ENCODE peak calls at places on chromosomes 1 and 21, in four cellular contexts. Y, W, Z and B are unnamed samples.

GRCh38 chr1:73674945-73675561 is 522.9 kb downstream of the LRRIQ3 start:
- DNase-seq in Y (no peak), W (no peak), Z (no peak), B (no peak)

GRCh38 chr1:39753132-39754025 is 14.7 kb downstream of the PPIE start:
- DNase-seq in Y (no peak), Z (no peak), W (no peak), B (no peak)

GRCh38 chr1:112712701-112713128 is 2.4 kb downstream of the PPM1J start:
- DNase-seq in Y (no peak), Z (no peak), W (no peak), B (no peak)

GRCh38 chr1:201366696-201367095 is 10.8 kb downstream of the TNNT2 start:
- DNase-seq in Y (no peak), Z (no peak), W (no peak), B (no peak)

GRCh38 chr1:17318262-17318661 is 10.3 kb downstream of the PADI4 start:
- DNase-seq in Y (no peak), W (no peak), Z (no peak), B (no peak)

GRCh38 chr1:5907386-5907785 is 84.8 kb downstream of the NPHP4 start:
- DNase-seq in Y (no peak), Z (no peak), W (no peak), B (no peak)

GRCh38 chr1:108050911-108051624 is 86.1 kb upstream of the VAV3 start:
- DNase-seq in W (no peak), Y (no peak), Z (no peak), B (no peak)

GRCh38 chr1:232922475-232922874 is 27.9 kb upstream of the NTPCR start:
- DNase-seq in Z (no peak), Y (no peak), W (no peak), B (no peak)

GRCh38 chr1:162422662-162423375 is 10.9 kb upstream of the SH2D1B start:
- DNase-seq in W (no peak), Z (no peak), Y (no peak), B (no peak)

GRCh38 chr1:60924165-60924564 is 158.2 kb upstream of the NFIA start:
- DNase-seq in W (no peak), Z (no peak), Y (no peak), B (no peak)

GRCh38 chr1:29033829-29034466 is 89.8 kb downstream of the TMEM200B start:
- DNase-seq in Z (peak), Y (peak), W (no peak), B (peak)

GRCh38 chr1:157894613-157895012 is 53.0 kb upstream of the CD5L start:
- DNase-seq in Y (no peak), Z (no peak), W (no peak), B (no peak)

GRCh38 chr1:205515781-205516253 is 11.3 kb downstream of the CDK18 start:
- DNase-seq in Z (peak), Y (no peak), W (no peak), B (peak)

GRCh38 chr1:212413902-212414327 is 771 bp downstream of the PACC1 start:
- DNase-seq in W (no peak), Z (peak), Y (no peak), B (no peak)

GRCh38 chr1:20248954-20249612 is 41.6 kb upstream of the VWA5B1 start:
- DNase-seq in Y (no peak), W (no peak), Z (no peak), B (no peak)

GRCh38 chr1:2594001-2594640 is 7.5 kb downstream of the PRXL2B start:
- DNase-seq in W (no peak), Z (no peak), Y (no peak), B (no peak)

GRCh38 chr1:64898107-64898861 is 68.1 kb downstream of the JAK1 start:
- DNase-seq in Z (peak), W (no peak), Y (peak), B (peak)

GRCh38 chr1:84406209-84406917 is 8.1 kb downstream of the DNASE2B start:
- DNase-seq in Y (peak), Z (peak), W (no peak), B (no peak)

GRCh38 chr1:222627232-222627631 is 9.3 kb downstream of the MIA3 start:
- DNase-seq in W (no peak), Z (no peak), Y (no peak), B (no peak)

GRCh38 chr1:150066838-150067183 is 765 bp upstream of the VPS45 start:
- DNase-seq in Y (no peak), W (peak), Z (peak), B (no peak)

GRCh38 chr21:46117586-46118304 is 19.8 kb downstream of the COL6A2 start:
- DNase-seq in Z (no peak), Y (no peak), W (no peak), B (no peak)

GRCh38 chr21:26933448-26933847 is 33.4 kb downstream of the ADAMTS5 start:
- DNase-seq in W (no peak), Y (no peak), Z (no peak), B (no peak)

GRCh38 chr1:66696771-66697170 is 55.5 kb upstream of the DYNLT5 start:
- DNase-seq in Y (no peak), W (no peak), Z (no peak), B (no peak)

GRCh38 chr1:100308777-100309176 is 42.8 kb downstream of the RTCA start:
- DNase-seq in Z (no peak), W (no peak), Y (no peak), B (no peak)

GRCh38 chr1:242847390-242847993 is 323.0 kb upstream of the PLD5 start:
- DNase-seq in Z (no peak), W (no peak), Y (no peak), B (no peak)

GRCh38 chr1:247740721-247741120 is 2.3 kb downstream of the OR14K1 start:
- DNase-seq in W (no peak), Y (no peak), Z (no peak), B (no peak)

GRCh38 chr1:15028117-15028516 is 125.4 kb upstream of the TMEM51 start:
- DNase-seq in Y (no peak), Z (no peak), W (no peak), B (no peak)

GRCh38 chr1:246629976-246630375 is 63.7 kb downstream of the CNST start:
- DNase-seq in W (no peak), Z (no peak), Y (no peak), B (no peak)

GRCh38 chr1:61183471-61184034 is 101.2 kb downstream of the NFIA start:
- DNase-seq in Z (no peak), Y (no peak), W (no peak), B (peak)

GRCh38 chr1:119632836-119633235 is 15.2 kb downstream of the ZNF697 start:
- DNase-seq in Y (no peak), Z (no peak), W (no peak), B (no peak)

GRCh38 chr1:112033422-112034120 is 44.1 kb upstream of the KCND3 start:
- DNase-seq in Y (no peak), Z (no peak), W (no peak), B (no peak)

GRCh38 chr1:93061895-93062792 is 16.9 kb upstream of the MTF2 start:
- DNase-seq in Y (peak), W (no peak), Z (peak), B (peak)

GRCh38 chr1:87851490-87851889 is 522.8 kb downstream of the LMO4 start:
- DNase-seq in Y (no peak), Z (no peak), W (no peak), B (no peak)

GRCh38 chr1:203200059-203200553 is 13.6 kb upstream of the CHI3L1 start:
- DNase-seq in Z (no peak), Y (no peak), W (no peak), B (peak)

GRCh38 chr1:48688102-48688760 is 88.5 kb downstream of the BEND5 start:
- DNase-seq in Z (no peak), W (no peak), Y (peak), B (no peak)

GRCh38 chr21:40466893-40467483 is 380.0 kb downstream of the DSCAM start:
- DNase-seq in Y (no peak), Z (no peak), W (no peak), B (no peak)

GRCh38 chr1:89965203-89965900 is 29.6 kb upstream of the ZNF326 start:
- DNase-seq in W (no peak), Y (no peak), Z (no peak), B (no peak)
- TF ChIP-seq FOSL1 in W (no peak), Y (no peak), Z (no peak), B (no peak)

DNA sequence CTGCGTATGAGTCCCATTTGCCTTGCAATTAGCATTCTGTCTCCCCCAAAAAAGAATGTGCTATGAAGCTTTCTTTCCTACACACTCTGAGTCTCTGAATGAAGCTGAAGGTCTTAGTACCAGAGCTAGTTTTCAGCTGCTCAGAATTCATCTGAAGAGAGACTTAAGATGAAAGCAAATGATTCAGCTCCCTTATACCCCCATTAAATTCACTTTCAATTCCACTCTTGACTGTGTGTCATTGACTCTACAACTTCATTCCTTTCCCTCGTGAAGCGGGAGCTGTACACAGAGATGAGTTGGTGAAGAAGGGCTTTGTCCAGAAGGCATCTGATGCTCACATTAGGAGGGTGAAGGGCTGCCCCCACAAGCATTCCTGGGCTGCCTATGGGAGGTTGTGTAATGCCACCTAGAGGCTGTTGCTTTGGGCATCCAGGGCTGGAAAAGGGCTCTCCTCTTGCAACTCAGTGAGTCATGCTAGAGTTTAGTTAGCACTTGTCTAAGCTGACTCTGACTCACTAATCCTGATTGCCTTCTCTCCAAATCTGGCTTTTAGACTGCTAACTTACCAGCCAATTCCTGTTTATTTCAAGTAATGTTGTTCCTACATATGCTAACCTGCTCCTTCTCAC is 1.8 kb downstream of the SPRR1B start:
- DNase-seq in Y (peak), W (no peak), Z (peak), B (peak)
- TF ChIP-seq FOSL1 in Y (peak), W (no peak), Z (peak), B (no peak)

DNA sequence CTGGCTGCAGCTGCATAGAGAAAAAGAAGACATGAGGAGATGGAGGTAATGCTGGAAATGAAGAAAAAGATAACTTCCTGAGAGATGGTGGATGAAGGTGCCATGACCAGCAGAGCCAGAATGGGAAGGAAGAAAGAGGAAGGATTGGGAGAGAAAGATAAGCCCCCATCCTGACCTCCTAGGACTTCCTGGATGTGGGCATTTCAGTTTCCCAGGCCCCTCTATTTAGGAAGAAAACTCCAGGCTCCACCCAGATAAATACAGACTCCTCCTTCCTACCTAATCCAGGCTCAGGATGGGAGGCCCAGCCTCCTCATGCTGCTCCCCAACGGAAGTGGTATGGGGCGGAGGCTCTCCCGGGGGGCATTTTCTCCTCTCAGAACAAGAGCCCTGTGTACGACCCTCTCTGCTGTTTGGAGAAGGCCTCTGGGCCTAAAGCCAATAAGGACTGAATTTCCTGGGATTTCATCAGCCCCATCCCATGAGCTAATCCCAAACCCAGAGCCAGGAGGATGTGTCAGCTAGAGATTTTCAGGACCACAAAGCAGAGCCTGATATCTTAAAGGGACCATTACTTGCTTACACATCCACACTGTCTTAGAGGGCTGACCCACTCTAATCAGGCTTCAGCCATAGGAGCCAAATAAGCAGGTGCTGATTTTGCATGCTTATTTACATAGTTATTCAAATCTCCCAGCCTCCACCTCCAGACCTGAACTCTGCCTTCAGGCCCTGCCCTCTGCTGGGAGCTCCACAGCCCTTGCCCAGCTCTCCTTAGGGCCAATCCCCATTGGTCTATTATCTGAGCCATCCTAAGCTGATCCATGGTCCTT is 5.1 kb upstream of the ARHGEF2 start:
- DNase-seq in W (no peak), Z (peak), Y (peak), B (peak)
- TF ChIP-seq FOSL1 in W (no peak), Z (peak), Y (no peak), B (no peak)

DNA sequence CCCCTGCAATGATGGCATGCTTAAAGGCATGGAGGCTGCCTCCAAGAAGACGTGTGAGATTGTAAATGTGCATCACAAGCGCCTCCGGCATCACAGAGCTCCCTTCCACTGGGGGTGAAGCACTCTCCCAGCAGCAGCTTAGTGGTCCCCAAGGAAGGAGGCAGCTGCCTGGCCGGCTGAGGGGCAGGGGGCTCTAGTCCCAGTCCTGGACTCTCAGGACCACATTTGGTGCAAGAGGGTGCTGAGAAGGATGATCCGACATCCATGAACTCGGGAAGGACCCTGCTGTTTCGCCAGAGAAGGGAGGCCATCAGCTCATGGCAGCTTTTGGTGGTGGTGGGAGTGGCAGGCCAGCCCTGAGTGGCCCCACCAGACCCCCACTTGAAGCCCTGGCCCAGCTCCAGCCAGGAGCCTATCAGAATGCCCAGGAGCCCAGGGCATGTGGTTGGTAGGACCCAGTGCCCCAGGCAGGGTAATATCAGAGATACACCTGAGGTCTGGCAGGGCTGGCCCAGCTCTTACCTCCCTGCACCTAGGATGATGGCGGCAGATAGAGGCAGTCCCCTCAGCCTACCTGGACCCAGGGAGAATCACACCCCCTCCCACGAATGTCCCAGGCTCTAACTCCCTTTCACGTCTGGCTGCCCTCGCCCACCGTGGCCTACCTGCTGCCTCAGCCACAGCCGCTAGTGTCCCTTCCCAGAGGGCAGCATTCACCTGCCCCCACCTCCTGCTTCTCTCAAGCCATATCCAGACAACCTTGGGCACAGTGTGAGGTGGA is 2.4 kb upstream of the WNT9A start:
- DNase-seq in W (no peak), Z (no peak), Y (no peak), B (no peak)
- TF ChIP-seq FOSL1 in W (no peak), Z (no peak), Y (no peak), B (no peak)